ENCODE peak calls at places on chromosomes 3 and 15, in four cellular contexts. E, P, U and J are unnamed samples.

GRCh38 chr3:150447084-150447483 is 39.0 kb downstream of the TSC22D2 start:
- DNase-seq in E (no peak), P (peak), U (no peak), J (no peak)

GRCh38 chr15:26461847-26462608 is 310.8 kb downstream of the GABRB3 start:
- DNase-seq in E (no peak), P (no peak), U (no peak), J (no peak)

GRCh38 chr15:90049030-90049429 is 47.9 kb downstream of the ZNF710 start:
- DNase-seq in E (no peak), P (peak), U (no peak), J (no peak)

GRCh38 chr15:75817151-75817935 is 25.9 kb upstream of the UBE2Q2 start:
- DNase-seq in E (no peak), P (no peak), U (peak), J (no peak)

GRCh38 chr3:150237490-150237889 is 170.6 kb upstream of the TSC22D2 start:
- DNase-seq in E (peak), P (peak), U (peak), J (no peak)

GRCh38 chr3:149632225-149632624 is 25.6 kb downstream of the WWTR1 start:
- DNase-seq in E (no peak), P (no peak), U (no peak), J (no peak)

GRCh38 chr3:140709751-140710150 is 31.9 kb downstream of the TRIM42 start:
- DNase-seq in E (no peak), P (no peak), U (no peak), J (no peak)

GRCh38 chr3:41640076-41640475 is 321.8 kb downstream of the ULK4 start:
- DNase-seq in E (no peak), P (peak), U (no peak), J (no peak)

GRCh38 chr15:90097475-90097874 is 4.8 kb downstream of the IDH2 start:
- DNase-seq in E (no peak), P (no peak), U (no peak), J (no peak)

GRCh38 chr15:51227967-51228783 is 110.2 kb downstream of the CYP19A1 start:
- DNase-seq in E (peak), P (peak), U (peak), J (peak)

GRCh38 chr15:25535866-25536265 is 97.0 kb upstream of the UBE3A start:
- DNase-seq in E (no peak), P (no peak), U (no peak), J (no peak)

GRCh38 chr3:124676236-124676635 is 54.0 kb upstream of the UMPS start:
- DNase-seq in E (no peak), P (peak), U (peak), J (no peak)

GRCh38 chr3:59660376-59660775 is 610.6 kb upstream of the CFAP20DC start:
- DNase-seq in E (no peak), P (peak), U (no peak), J (no peak)

GRCh38 chr3:106130384-106131084 is 261.7 kb upstream of the CBLB start:
- DNase-seq in E (no peak), P (peak), U (peak), J (peak)

GRCh38 chr15:51751687-51752683 is 588 bp downstream of the TMOD2 start:
- DNase-seq in E (no peak), P (peak), U (peak), J (no peak)

GRCh38 chr3:195270079-195270349 is 945 bp downstream of the XXYLT1 start:
- DNase-seq in E (no peak), P (no peak), U (no peak), J (no peak)

GRCh38 chr3:52842424-52842823 is 7.6 kb upstream of the MUSTN1 start:
- DNase-seq in E (no peak), P (no peak), U (no peak), J (no peak)

GRCh38 chr3:182597621-182598041 is 195.7 kb upstream of the ATP11B start:
- DNase-seq in E (no peak), P (no peak), U (no peak), J (no peak)

GRCh38 chr3:26622634-26623408 is at the start of gene LRRC3B:
- DNase-seq in E (no peak), P (no peak), U (no peak), J (no peak)

GRCh38 chr15:63509933-63510547 is 5.6 kb downstream of the USP3 start:
- DNase-seq in E (no peak), P (peak), U (peak), J (no peak)

GRCh38 chr15:99707481-99708270 is 25.6 kb downstream of the LYSMD4 start:
- DNase-seq in E (no peak), P (peak), U (peak), J (peak)

GRCh38 chr15:85642054-85642692 is 152.6 kb downstream of the KLHL25 start:
- DNase-seq in E (no peak), P (no peak), U (no peak), J (no peak)

GRCh38 chr3:193974147-193974546 is 161.8 kb upstream of the HES1 start:
- DNase-seq in E (no peak), P (peak), U (no peak), J (peak)

GRCh38 chr3:81968628-81969027 is 207.2 kb upstream of the GBE1 start:
- DNase-seq in E (no peak), P (no peak), U (no peak), J (no peak)

GRCh38 chr3:124202754-124203153 is 210.8 kb upstream of the ROPN1 start:
- DNase-seq in E (no peak), P (no peak), U (no peak), J (no peak)

GRCh38 chr15:77858677-77859490 is 218.6 kb downstream of the TBC1D2B start:
- DNase-seq in E (no peak), P (no peak), U (no peak), J (no peak)

GRCh38 chr15:67832031-67832551 is 6.8 kb downstream of the SKOR1 start:
- DNase-seq in E (no peak), P (peak), U (peak), J (no peak)

GRCh38 chr15:61151791-61152190 is 77.3 kb downstream of the RORA start:
- DNase-seq in E (no peak), P (no peak), U (no peak), J (no peak)

GRCh38 chr15:61582092-61582491 is 353.0 kb upstream of the RORA start:
- DNase-seq in E (no peak), P (no peak), U (no peak), J (no peak)

GRCh38 chr3:115659253-115659652 is 35.9 kb downstream of the GAP43 start:
- DNase-seq in E (no peak), P (no peak), U (no peak), J (no peak)

GRCh38 chr3:18190646-18191045 is 234.5 kb downstream of the SATB1 start:
- DNase-seq in E (no peak), P (no peak), U (no peak), J (no peak)

GRCh38 chr3:167816953-167817352 is 81.4 kb downstream of the SERPINI1 start:
- DNase-seq in E (no peak), P (no peak), U (no peak), J (no peak)

GRCh38 chr3:29764603-29765254 is 483.9 kb downstream of the RBMS3 start:
- DNase-seq in E (peak), P (peak), U (peak), J (peak)

GRCh38 chr15:57703387-57703786 is 3.1 kb upstream of the POLR2M start:
- DNase-seq in E (no peak), P (no peak), U (no peak), J (peak)

GRCh38 chr3:57951106-57951882 is 56.9 kb upstream of the FLNB start:
- DNase-seq in E (peak), P (peak), U (peak), J (peak)

GRCh38 chr15:76986743-76987142 is 8.2 kb upstream of the PSTPIP1 start:
- DNase-seq in E (no peak), P (no peak), U (no peak), J (no peak)

GRCh38 chr3:58537412-58538301 is 667 bp upstream of the ACOX2 start:
- DNase-seq in E (no peak), P (no peak), U (peak), J (no peak)

GRCh38 chr15:28935316-28935715 is 49.5 kb downstream of the APBA2 start:
- DNase-seq in E (no peak), P (no peak), U (no peak), J (no peak)

DNA sequence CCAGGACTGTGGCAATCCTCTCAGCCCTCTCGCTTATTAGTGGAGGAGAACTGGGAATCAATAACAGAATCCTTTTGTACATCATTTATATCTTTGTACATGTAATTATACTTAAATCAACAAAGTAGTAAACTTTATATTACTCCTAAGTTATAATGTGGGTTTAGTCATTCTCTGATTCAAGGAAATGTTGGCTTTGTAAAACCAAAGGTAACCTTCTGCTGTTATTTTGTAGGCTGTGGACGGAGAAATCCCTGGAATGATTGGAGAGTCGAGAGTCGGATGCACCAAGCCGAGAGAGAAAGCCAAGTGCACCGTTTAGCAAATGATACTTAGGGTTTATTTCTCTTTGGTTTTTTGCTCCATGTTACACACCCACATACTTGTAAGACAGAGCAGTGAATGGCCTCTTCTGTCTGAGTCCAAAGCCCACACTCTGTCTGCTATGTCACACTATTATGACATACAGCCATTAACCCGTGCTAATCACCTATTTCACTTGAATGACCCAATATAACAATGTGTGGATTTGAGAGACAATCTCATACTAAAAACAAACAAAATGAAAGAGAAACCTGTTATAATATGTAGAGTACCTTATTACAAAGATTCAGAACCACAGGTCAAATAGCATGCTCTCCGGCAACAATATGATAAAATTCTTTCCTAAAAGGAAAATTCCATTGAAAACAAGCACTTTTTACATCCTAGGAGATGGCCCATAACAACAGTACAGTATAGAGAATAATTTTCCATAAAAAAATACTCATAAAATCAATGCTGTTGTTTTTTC is 72.2 kb downstream of the MECOM start:
- DNase-seq in E (no peak), P (no peak), U (no peak), J (no peak)
- H3K4me3 ChIP-seq in E (no peak), P (no peak), U (no peak), J (no peak)

GRCh38 chr15:73691398-73691797 is 7.2 kb downstream of the CD276 start:
- DNase-seq in E (no peak), P (peak), U (peak), J (no peak)
- TF ChIP-seq CTCF in E (no peak), P (peak), U (peak), J (no peak)

DNA sequence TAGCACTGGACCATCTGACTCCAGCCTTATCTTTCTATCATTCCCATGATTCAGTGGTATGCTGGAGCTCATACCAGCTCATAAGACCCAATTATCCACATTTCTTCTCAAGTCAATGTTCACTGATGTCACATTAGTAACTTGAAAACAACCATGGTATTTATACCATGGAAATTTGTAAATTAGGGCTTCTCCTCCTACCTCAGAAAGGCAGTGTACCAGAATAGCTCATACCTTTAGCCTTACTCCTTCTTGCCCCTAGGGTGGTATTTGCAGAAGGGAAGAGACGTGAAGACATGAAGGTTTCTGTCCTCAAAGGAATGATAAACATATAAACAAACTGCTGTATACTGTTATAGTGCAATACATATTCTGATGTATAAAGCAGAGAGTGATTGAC is 114.2 kb downstream of the NEK11 start:
- DNase-seq in E (no peak), P (no peak), U (no peak), J (no peak)
- H3K4me3 ChIP-seq in E (no peak), P (no peak), U (no peak), J (no peak)

DNA sequence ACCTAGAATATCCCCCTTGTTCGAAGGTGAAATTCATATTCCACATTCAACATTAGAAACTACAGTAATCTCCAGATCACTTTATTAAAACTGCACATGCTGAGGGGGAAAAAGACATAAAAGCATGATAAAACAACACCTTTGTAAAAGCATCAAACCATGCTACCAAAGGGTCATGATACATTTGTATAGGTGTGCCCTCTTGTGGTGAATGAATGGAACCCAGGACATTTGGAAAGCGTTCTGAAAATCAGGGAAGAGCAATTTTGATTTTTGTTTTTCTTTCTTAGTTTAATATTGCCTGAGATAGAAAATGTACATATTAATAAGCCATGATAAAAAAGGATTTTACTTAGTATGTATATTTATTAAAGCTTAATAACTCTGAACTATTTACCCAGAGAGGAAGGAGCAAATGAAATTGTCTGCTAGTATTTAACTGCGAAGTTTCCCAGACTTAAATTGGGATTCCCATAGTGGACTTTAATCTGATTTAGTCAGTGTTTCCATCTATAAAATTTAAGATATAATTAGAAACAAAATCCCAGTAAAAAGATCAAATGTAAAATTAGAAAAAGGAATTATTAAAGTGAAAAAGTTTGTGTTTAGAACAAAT is 105.8 kb upstream of the ARL6 start:
- DNase-seq in E (peak), P (peak), U (peak), J (peak)
- TF ChIP-seq CTCF in E (peak), P (peak), U (peak), J (peak)

DNA sequence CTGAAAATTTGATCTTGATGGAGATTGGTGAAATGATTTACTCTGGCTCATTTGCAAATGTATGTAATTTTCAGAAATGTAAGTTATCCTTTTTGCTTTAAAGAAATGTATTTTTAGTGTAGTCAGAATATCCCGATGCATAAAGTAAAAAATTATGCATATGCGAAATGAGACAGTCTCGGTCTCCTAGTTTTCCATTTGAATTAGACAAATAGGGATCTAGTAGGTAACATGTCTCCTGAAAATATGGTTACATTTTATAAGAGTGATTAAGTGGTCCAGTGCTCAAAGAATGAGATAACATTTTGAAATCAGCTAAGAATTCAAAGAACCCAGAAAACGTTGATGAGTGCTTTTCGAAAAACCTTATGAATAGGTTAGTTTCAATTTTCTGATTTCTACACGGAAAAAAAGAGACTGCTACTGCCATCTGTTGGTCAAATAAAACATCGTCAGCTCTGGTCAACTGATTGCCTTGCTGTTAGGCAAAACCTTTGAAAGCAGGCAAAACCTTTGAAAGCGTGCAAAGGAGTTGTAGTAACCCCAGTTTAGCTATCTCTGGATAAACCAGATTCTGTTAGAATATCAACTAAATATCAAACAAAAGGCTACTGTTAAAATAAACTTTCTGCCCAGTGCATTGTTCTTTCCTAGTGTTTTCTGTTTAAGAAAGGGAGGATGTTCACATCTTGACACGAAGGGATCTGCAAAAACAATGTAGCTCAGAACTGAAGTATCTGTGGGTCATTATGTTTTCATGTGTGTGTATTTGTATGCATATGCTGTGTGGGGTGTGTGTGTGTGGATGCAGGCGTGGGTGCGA is 59.3 kb upstream of the CHMP2B start:
- DNase-seq in E (peak), P (peak), U (peak), J (peak)
- H3K4me3 ChIP-seq in E (peak), P (no peak), U (peak), J (no peak)

DNA sequence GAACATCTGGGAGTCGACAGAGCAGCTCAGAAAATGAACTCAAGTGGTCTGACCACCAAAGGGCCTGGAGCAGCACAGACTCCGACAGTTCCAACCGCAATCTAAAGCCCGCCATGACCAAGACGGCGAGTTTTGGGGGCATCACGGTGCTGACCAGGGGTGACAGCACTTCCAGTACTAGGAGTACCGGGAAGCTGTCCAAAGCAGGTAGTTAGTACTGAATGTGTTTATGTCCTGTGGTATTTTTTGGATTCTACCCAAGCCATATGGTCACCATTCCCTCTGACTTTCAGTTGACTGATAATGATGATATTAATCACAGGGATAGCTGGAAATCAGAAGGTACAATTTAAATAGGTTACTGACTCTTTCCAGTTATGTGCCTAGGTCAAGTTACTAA is 82.3 kb downstream of the ARPP21 start:
- DNase-seq in E (no peak), P (no peak), U (no peak), J (no peak)
- TF ChIP-seq CTCF in E (no peak), P (no peak), U (no peak), J (no peak)

DNA sequence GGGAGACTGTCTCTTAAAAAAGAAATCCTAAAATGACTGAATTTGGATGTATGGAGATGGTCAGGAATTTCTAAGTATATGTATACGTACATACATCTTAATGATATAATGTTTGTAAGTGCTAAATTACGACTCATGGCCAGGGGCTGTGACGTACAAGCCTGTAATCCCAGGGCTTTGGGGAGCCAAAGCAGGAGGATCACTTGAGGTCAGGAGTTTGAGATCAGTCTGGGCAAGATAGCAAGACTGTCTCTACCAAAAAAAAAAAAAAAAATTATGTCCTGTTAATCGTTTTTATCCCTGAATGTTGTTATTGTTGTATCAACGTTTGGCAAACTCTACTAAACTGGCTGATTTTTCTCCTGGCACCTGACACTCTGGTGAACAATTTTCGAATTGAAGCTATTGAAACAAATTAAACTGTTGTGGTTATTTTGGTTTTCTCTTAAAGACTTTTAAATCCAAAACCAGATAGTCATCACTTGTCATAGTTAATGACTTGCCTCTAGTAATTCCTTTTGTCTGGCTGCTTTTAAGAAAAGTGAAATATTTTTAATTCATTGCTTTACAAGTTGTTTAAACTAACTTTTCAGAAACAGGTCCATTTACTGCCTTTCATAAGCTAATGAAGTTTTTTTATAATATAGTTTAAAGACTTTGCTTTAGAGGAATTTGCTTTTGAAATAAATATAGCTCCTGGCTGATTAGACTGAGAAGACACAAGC is 7.0 kb downstream of the MORF4L1 start:
- DNase-seq in E (no peak), P (peak), U (no peak), J (no peak)
- H3K4me3 ChIP-seq in E (no peak), P (no peak), U (no peak), J (no peak)

GRCh38 chr15:39919740-39920509 is at the start of gene GPR176:
- DNase-seq in E (no peak), P (peak), U (peak), J (no peak)
- TF ChIP-seq CTCF in E (no peak), P (no peak), U (peak), J (no peak)